ENCODE peak calls at places on chromosomes 12 and 14, in seven cellular contexts. One of them, this sample, is unnamed.

GRCh38 chr12:130916251-130916911 is 37.3 kb upstream of the ADGRD1 start:
- DNase-seq in MCF 10A: peak
- DNase-seq in HFF-Myc: no peak
- DNase-seq in nephron progenitor cell: peak
- DNase-seq in bronchial epithelial cell: peak
- DNase-seq in keratinocyte: no peak
- DNase-seq in glutamatergic neuron: peak
- DNase-seq in this sample: peak

GRCh38 chr12:117033382-117034045 is 65.7 kb downstream of the TESC start:
- DNase-seq in bronchial epithelial cell: no peak
- DNase-seq in glutamatergic neuron: no peak
- DNase-seq in nephron progenitor cell: no peak
- DNase-seq in HFF-Myc: no peak
- DNase-seq in MCF 10A: no peak
- DNase-seq in keratinocyte: no peak
- DNase-seq in this sample: no peak

GRCh38 chr14:70186826-70187483 is 1.8 kb downstream of the SLC8A3 start:
- DNase-seq in MCF 10A: no peak
- DNase-seq in glutamatergic neuron: peak
- DNase-seq in bronchial epithelial cell: no peak
- DNase-seq in HFF-Myc: no peak
- DNase-seq in keratinocyte: no peak
- DNase-seq in nephron progenitor cell: peak
- DNase-seq in this sample: peak

GRCh38 chr14:37195327-37195726 is 2.4 kb upstream of the MIPOL1 start:
- DNase-seq in glutamatergic neuron: no peak
- DNase-seq in HFF-Myc: no peak
- DNase-seq in keratinocyte: no peak
- DNase-seq in nephron progenitor cell: no peak
- DNase-seq in bronchial epithelial cell: peak
- DNase-seq in MCF 10A: no peak
- DNase-seq in this sample: no peak

GRCh38 chr14:79712302-79712950 is 498.9 kb downstream of the DIO2 start:
- DNase-seq in bronchial epithelial cell: peak
- DNase-seq in keratinocyte: no peak
- DNase-seq in MCF 10A: no peak
- DNase-seq in nephron progenitor cell: no peak
- DNase-seq in HFF-Myc: no peak
- DNase-seq in glutamatergic neuron: no peak
- DNase-seq in this sample: peak

GRCh38 chr12:61213646-61214045 is 1046.6 kb upstream of the USP15 start:
- DNase-seq in nephron progenitor cell: no peak
- DNase-seq in bronchial epithelial cell: no peak
- DNase-seq in MCF 10A: peak
- DNase-seq in keratinocyte: no peak
- DNase-seq in glutamatergic neuron: no peak
- DNase-seq in HFF-Myc: no peak
- DNase-seq in this sample: no peak

GRCh38 chr14:81684696-81685095 is 151.0 kb upstream of the SEL1L start:
- DNase-seq in HFF-Myc: no peak
- DNase-seq in bronchial epithelial cell: peak
- DNase-seq in keratinocyte: no peak
- DNase-seq in glutamatergic neuron: no peak
- DNase-seq in MCF 10A: no peak
- DNase-seq in nephron progenitor cell: no peak
- DNase-seq in this sample: no peak

GRCh38 chr12:132528564-132529106 is 38.7 kb downstream of the FBRSL1 start:
- DNase-seq in HFF-Myc: no peak
- DNase-seq in bronchial epithelial cell: no peak
- DNase-seq in keratinocyte: no peak
- DNase-seq in nephron progenitor cell: no peak
- DNase-seq in glutamatergic neuron: no peak
- DNase-seq in MCF 10A: no peak
- DNase-seq in this sample: no peak

GRCh38 chr14:77208266-77208978 is 26.8 kb downstream of the TMEM63C start:
- DNase-seq in nephron progenitor cell: peak
- DNase-seq in keratinocyte: peak
- DNase-seq in MCF 10A: peak
- DNase-seq in glutamatergic neuron: no peak
- DNase-seq in bronchial epithelial cell: peak
- DNase-seq in HFF-Myc: peak
- DNase-seq in this sample: peak

GRCh38 chr14:39140170-39140569 is 26.0 kb downstream of the GEMIN2 start:
- DNase-seq in nephron progenitor cell: no peak
- DNase-seq in MCF 10A: no peak
- DNase-seq in bronchial epithelial cell: no peak
- DNase-seq in glutamatergic neuron: no peak
- DNase-seq in HFF-Myc: no peak
- DNase-seq in keratinocyte: no peak
- DNase-seq in this sample: no peak

GRCh38 chr12:118855858-118856257 is 125.5 kb upstream of the SRRM4 start:
- DNase-seq in glutamatergic neuron: no peak
- DNase-seq in bronchial epithelial cell: no peak
- DNase-seq in HFF-Myc: no peak
- DNase-seq in keratinocyte: no peak
- DNase-seq in nephron progenitor cell: no peak
- DNase-seq in MCF 10A: no peak
- DNase-seq in this sample: no peak
- TF ChIP-seq CTCF in glutamatergic neuron: no peak
- TF ChIP-seq CTCF in bronchial epithelial cell: no peak
- TF ChIP-seq CTCF in HFF-Myc: no peak
- TF ChIP-seq CTCF in keratinocyte: no peak
- TF ChIP-seq CTCF in nephron progenitor cell: no peak
- TF ChIP-seq CTCF in MCF 10A: no peak
- TF ChIP-seq CTCF in this sample: no peak

GRCh38 chr14:86790408-86791364 is 1202.3 kb downstream of the GALC start:
- DNase-seq in nephron progenitor cell: no peak
- DNase-seq in keratinocyte: no peak
- DNase-seq in bronchial epithelial cell: peak
- DNase-seq in MCF 10A: peak
- DNase-seq in HFF-Myc: no peak
- DNase-seq in glutamatergic neuron: no peak
- DNase-seq in this sample: peak
- TF ChIP-seq CTCF in nephron progenitor cell: no peak
- TF ChIP-seq CTCF in keratinocyte: no peak
- TF ChIP-seq CTCF in bronchial epithelial cell: no peak
- TF ChIP-seq CTCF in MCF 10A: no peak
- TF ChIP-seq CTCF in HFF-Myc: no peak
- TF ChIP-seq CTCF in glutamatergic neuron: no peak
- TF ChIP-seq CTCF in this sample: peak

DNA sequence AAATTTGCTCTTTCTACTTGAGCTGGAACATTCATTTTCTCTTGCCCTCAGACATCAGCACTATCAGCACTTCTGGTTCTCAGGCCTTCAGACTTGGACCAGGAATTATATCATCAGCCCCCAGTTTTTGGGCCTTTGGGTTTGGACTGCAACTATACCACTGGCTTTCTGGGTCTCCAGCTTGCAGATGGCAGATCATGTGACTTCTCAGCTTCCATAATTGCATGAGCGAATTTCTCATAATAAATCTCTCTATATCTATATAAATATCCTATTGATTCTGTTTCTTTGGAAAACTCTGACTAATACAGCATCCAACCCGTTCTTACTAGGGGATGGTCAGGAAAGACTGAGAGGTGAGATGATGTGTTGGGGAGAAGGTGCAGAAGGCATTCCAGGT is 22.4 kb upstream of the DYRK2 start:
- DNase-seq in HFF-Myc: no peak
- DNase-seq in keratinocyte: no peak
- DNase-seq in nephron progenitor cell: no peak
- DNase-seq in glutamatergic neuron: no peak
- DNase-seq in MCF 10A: no peak
- DNase-seq in bronchial epithelial cell: no peak
- DNase-seq in this sample: no peak
- TF ChIP-seq CTCF in HFF-Myc: no peak
- TF ChIP-seq CTCF in keratinocyte: no peak
- TF ChIP-seq CTCF in nephron progenitor cell: no peak
- TF ChIP-seq CTCF in glutamatergic neuron: no peak
- TF ChIP-seq CTCF in MCF 10A: no peak
- TF ChIP-seq CTCF in bronchial epithelial cell: no peak
- TF ChIP-seq CTCF in this sample: no peak

DNA sequence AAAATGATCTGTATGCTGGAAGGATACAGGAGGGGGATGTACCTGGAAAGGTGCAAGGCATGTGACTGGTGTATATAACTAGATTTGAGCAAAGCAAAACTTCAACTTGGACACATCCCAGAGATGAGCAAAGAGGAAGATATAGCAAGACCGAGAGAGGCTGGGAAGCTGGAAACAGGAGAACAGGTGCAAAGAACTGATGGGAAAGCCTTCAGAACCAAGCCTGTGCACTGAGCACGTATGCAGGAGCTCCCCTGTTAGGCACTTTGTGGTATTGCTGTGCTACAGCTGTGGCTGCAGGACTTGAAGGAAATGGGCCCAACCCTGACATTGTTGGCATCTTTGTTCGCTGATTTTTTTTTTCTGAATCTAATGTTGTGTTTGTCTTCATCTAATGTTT is 120.7 kb upstream of the PWP1 start:
- DNase-seq in keratinocyte: no peak
- DNase-seq in MCF 10A: peak
- DNase-seq in bronchial epithelial cell: peak
- DNase-seq in nephron progenitor cell: no peak
- DNase-seq in HFF-Myc: no peak
- DNase-seq in glutamatergic neuron: no peak
- DNase-seq in this sample: peak
- TF ChIP-seq CTCF in keratinocyte: peak
- TF ChIP-seq CTCF in MCF 10A: peak
- TF ChIP-seq CTCF in bronchial epithelial cell: peak
- TF ChIP-seq CTCF in nephron progenitor cell: peak
- TF ChIP-seq CTCF in HFF-Myc: peak
- TF ChIP-seq CTCF in glutamatergic neuron: no peak
- TF ChIP-seq CTCF in this sample: peak

DNA sequence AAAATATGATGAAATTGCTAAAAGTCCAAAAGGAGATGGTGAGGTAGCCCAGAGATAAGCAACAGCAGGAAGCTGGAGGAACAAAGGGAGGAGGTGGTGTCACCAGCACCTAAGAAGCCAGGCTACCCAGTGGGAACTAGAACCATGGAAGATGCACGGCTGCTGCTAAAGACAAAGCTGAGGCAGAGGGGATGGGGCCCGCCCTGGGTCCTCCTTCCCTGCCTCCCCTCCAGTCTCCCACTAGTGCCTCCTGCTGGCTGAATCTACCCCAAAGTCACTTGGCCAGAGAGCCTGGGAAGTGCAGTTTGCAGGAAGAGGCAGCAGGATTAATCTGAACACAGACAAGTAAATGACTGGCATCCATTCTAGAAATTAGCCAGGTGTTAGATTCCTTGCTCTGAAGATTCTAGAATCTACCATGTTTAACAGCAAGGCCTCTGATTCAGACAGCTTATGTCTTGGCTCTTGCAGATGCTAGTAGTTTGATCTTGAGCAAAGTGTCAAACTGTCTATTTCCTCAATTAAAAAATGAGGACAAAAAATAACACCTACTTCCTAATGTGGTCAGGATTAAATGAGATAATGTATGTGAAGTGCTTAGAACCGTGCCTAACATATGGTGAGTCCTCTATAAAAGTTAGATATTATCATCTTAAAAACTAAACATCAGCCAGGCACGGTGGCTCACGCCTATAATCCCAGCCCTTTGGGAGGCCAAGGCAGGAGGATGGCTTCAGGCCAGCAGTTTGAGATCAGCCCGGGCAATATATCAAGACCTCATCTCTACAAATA is 5.9 kb upstream of the LRP10 start:
- DNase-seq in HFF-Myc: no peak
- DNase-seq in nephron progenitor cell: no peak
- DNase-seq in glutamatergic neuron: no peak
- DNase-seq in keratinocyte: no peak
- DNase-seq in MCF 10A: no peak
- DNase-seq in bronchial epithelial cell: no peak
- DNase-seq in this sample: peak
- TF ChIP-seq CTCF in HFF-Myc: peak
- TF ChIP-seq CTCF in nephron progenitor cell: no peak
- TF ChIP-seq CTCF in glutamatergic neuron: no peak
- TF ChIP-seq CTCF in keratinocyte: peak
- TF ChIP-seq CTCF in MCF 10A: no peak
- TF ChIP-seq CTCF in bronchial epithelial cell: peak
- TF ChIP-seq CTCF in this sample: peak

GRCh38 chr12:80241576-80242273 is 142.4 kb downstream of the OTOGL start:
- DNase-seq in keratinocyte: no peak
- DNase-seq in glutamatergic neuron: no peak
- DNase-seq in MCF 10A: peak
- DNase-seq in HFF-Myc: no peak
- DNase-seq in nephron progenitor cell: no peak
- DNase-seq in bronchial epithelial cell: peak
- DNase-seq in this sample: no peak
- TF ChIP-seq CTCF in keratinocyte: no peak
- TF ChIP-seq CTCF in glutamatergic neuron: no peak
- TF ChIP-seq CTCF in MCF 10A: no peak
- TF ChIP-seq CTCF in HFF-Myc: no peak
- TF ChIP-seq CTCF in nephron progenitor cell: no peak
- TF ChIP-seq CTCF in bronchial epithelial cell: no peak
- TF ChIP-seq CTCF in this sample: no peak

GRCh38 chr14:56789955-56790354 is 20.3 kb downstream of the OTX2 start:
- DNase-seq in keratinocyte: no peak
- DNase-seq in HFF-Myc: no peak
- DNase-seq in nephron progenitor cell: no peak
- DNase-seq in glutamatergic neuron: no peak
- DNase-seq in MCF 10A: no peak
- DNase-seq in bronchial epithelial cell: no peak
- DNase-seq in this sample: no peak
- TF ChIP-seq CTCF in keratinocyte: no peak
- TF ChIP-seq CTCF in HFF-Myc: no peak
- TF ChIP-seq CTCF in nephron progenitor cell: no peak
- TF ChIP-seq CTCF in glutamatergic neuron: no peak
- TF ChIP-seq CTCF in MCF 10A: no peak
- TF ChIP-seq CTCF in bronchial epithelial cell: no peak
- TF ChIP-seq CTCF in this sample: no peak

GRCh38 chr12:106986625-106987389 is at the start of gene MTERF2:
- DNase-seq in bronchial epithelial cell: peak
- DNase-seq in nephron progenitor cell: peak
- DNase-seq in HFF-Myc: peak
- DNase-seq in glutamatergic neuron: peak
- DNase-seq in MCF 10A: peak
- DNase-seq in keratinocyte: peak
- DNase-seq in this sample: peak
- TF ChIP-seq CTCF in bronchial epithelial cell: no peak
- TF ChIP-seq CTCF in nephron progenitor cell: no peak
- TF ChIP-seq CTCF in HFF-Myc: no peak
- TF ChIP-seq CTCF in glutamatergic neuron: no peak
- TF ChIP-seq CTCF in MCF 10A: no peak
- TF ChIP-seq CTCF in keratinocyte: no peak
- TF ChIP-seq CTCF in this sample: no peak